ENCODE peak calls at places on chromosomes 6 and 20, in four cellular contexts. Y, H, Q and T are unnamed samples.

GRCh38 chr6:38968702-38969149 is 79.9 kb upstream of the GLP1R start:
- DNase-seq in H (no peak), Y (no peak), Q (no peak), T (no peak)

GRCh38 chr6:88855521-88856152 is 107.8 kb downstream of the RNGTT start:
- DNase-seq in H (peak), Q (no peak), Y (no peak), T (no peak)

GRCh38 chr6:11974089-11974488 is 38.0 kb upstream of the HIVEP1 start:
- DNase-seq in H (peak), Q (no peak), Y (no peak), T (no peak)

GRCh38 chr6:108368431-108369030 is 73.7 kb downstream of the AFG1L start:
- DNase-seq in Q (peak), H (no peak), Y (no peak), T (peak)

GRCh38 chr6:115882771-115883170 is 177.9 kb downstream of the FRK start:
- DNase-seq in Y (no peak), H (no peak), Q (no peak), T (no peak)

GRCh38 chr6:149012040-149012545 is 265.3 kb downstream of the UST start:
- DNase-seq in Y (no peak), Q (no peak), H (peak), T (peak)

GRCh38 chr6:25312034-25312620 is 33.0 kb downstream of the CARMIL1 start:
- DNase-seq in Y (no peak), Q (no peak), H (peak), T (no peak)

GRCh38 chr6:158078320-158078719 is 89.7 kb downstream of the SERAC1 start:
- DNase-seq in H (no peak), Q (no peak), Y (no peak), T (no peak)

GRCh38 chr6:98985391-98985790 is 37.6 kb upstream of the FBXL4 start:
- DNase-seq in H (no peak), Q (no peak), Y (no peak), T (no peak)

GRCh38 chr6:27747637-27748036 is 164.6 kb downstream of the OR2B2 start:
- DNase-seq in H (no peak), Q (no peak), Y (no peak), T (no peak)

GRCh38 chr20:11333634-11334033 is 584.1 kb upstream of the BTBD3 start:
- DNase-seq in H (no peak), Q (no peak), Y (no peak), T (no peak)

GRCh38 chr6:27867941-27868705 is 44.1 kb downstream of the OR2B2 start:
- DNase-seq in Y (peak), Q (no peak), H (peak), T (peak)

GRCh38 chr6:25943887-25944286 is 13.4 kb upstream of the SLC17A2 start:
- DNase-seq in H (no peak), Q (no peak), Y (no peak), T (no peak)

GRCh38 chr6:13183446-13184088 is 144.8 kb downstream of the TBC1D7 start:
- DNase-seq in Q (no peak), H (no peak), Y (no peak), T (no peak)

GRCh38 chr20:7406671-7407070 is 533.6 kb downstream of the HAO1 start:
- DNase-seq in H (no peak), Q (no peak), Y (no peak), T (no peak)

GRCh38 chr6:2733736-2734480 is 16.8 kb downstream of the MYLK4 start:
- DNase-seq in Y (no peak), H (no peak), Q (no peak), T (peak)

GRCh38 chr6:156427345-156427744 is 349.8 kb upstream of the ARID1B start:
- DNase-seq in Q (no peak), H (peak), Y (no peak), T (no peak)

GRCh38 chr6:21325201-21325856 is 268.2 kb upstream of the SOX4 start:
- DNase-seq in Q (no peak), Y (no peak), H (no peak), T (no peak)

GRCh38 chr20:15654208-15654649 is 919.0 kb downstream of the KIF16B start:
- DNase-seq in H (peak), Q (peak), Y (peak), T (peak)

GRCh38 chr6:158460602-158461092 is 99.2 kb upstream of the TMEM181 start:
- DNase-seq in Y (no peak), H (peak), Q (no peak), T (no peak)

GRCh38 chr6:125094563-125094962 is 59.0 kb upstream of the TPD52L1 start:
- DNase-seq in H (peak), Q (no peak), Y (no peak), T (no peak)

GRCh38 chr6:75348882-75349261 is 64.3 kb upstream of the TMEM30A start:
- DNase-seq in Y (no peak), H (no peak), Q (no peak), T (no peak)
- H2BK120ac ChIP-seq in Y (peak), H (no peak), Q (no peak), T (peak)

GRCh38 chr6:77025824-77026223 is 437.5 kb downstream of the HTR1B start:
- DNase-seq in Y (no peak), H (no peak), Q (no peak), T (no peak)

GRCh38 chr6:77034161-77034560 is 429.1 kb downstream of the HTR1B start:
- DNase-seq in Y (no peak), Q (peak), H (peak), T (peak)

GRCh38 chr6:77026341-77026740 is 436.9 kb downstream of the HTR1B start:
- DNase-seq in Y (no peak), H (no peak), Q (no peak), T (no peak)

GRCh38 chr6:77036400-77036799 is 426.9 kb downstream of the HTR1B start:
- DNase-seq in H (peak), Q (no peak), Y (no peak), T (no peak)

GRCh38 chr6:77030929-77031674 is 432.2 kb downstream of the HTR1B start:
- DNase-seq in Y (no peak), H (no peak), Q (no peak), T (no peak)
- H2BK120ac ChIP-seq in Y (no peak), H (no peak), Q (no peak), T (no peak)

DNA sequence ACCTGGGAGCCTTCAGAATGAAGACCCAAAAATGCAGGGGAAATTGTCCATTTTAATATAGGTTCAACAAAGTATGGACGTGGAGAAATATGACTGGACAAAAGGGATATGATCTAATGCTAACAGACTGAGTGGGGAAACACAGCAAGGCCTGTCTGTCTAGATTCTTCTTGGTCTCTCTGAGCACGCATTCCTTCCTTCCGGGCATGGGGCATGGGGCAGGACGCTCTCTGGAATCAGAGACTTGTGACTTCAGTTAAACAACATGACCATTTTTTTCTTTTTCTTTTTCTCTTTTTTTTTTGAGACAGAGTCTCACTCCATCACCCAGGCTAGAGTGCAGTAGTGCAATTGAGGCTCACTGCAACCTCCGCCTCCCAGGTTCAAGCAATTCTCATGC is 31.9 kb downstream of the ZBTB2 start:
- DNase-seq in Y (no peak), H (no peak), Q (no peak), T (no peak)
- H2BK120ac ChIP-seq in Y (no peak), H (no peak), Q (no peak), T (no peak)

GRCh38 chr20:50541606-50542041 is 31.4 kb downstream of the PTPN1 start:
- DNase-seq in Q (no peak), H (no peak), Y (no peak), T (no peak)
- H2BK120ac ChIP-seq in Q (no peak), H (peak), Y (no peak), T (no peak)

GRCh38 chr6:4776493-4776966 is 326 bp downstream of the CDYL start:
- DNase-seq in Y (no peak), H (no peak), Q (peak), T (peak)

GRCh38 chr6:4774715-4775590 is 1.3 kb upstream of the CDYL start:
- DNase-seq in H (no peak), Y (peak), Q (no peak), T (peak)

GRCh38 chr6:4775591-4776492 is at the start of gene CDYL:
- DNase-seq in Y (peak), H (peak), Q (peak), T (peak)

GRCh38 chr6:4772750-4773149 is 3.5 kb upstream of the CDYL start:
- DNase-seq in H (no peak), Q (no peak), Y (no peak), T (peak)

DNA sequence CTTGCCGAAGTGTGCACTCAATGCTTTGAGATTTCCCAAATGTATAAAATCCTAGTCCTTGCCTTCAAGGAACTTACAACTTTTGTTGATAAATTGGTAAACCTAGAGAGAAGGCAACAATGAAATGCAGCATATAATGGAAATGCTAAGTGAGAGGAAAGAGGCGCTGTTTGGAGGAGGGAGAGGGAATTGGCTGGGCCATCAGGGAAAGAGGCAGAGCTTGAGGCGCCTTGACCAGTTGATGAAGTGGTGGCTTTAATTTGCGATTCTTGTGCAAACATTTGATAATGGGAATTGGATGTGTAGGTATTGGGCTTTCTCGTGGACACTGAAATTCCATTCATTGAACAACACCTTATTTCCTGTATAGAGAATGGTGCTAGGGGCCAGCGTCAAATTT is 1.9 kb upstream of the CDYL start:
- DNase-seq in Q (no peak), H (no peak), Y (no peak), T (peak)
- H2BK120ac ChIP-seq in Q (no peak), H (no peak), Y (no peak), T (no peak)

GRCh38 chr6:81638366-81638765 is 114.1 kb downstream of the TENT5A start:
- DNase-seq in Q (no peak), H (no peak), Y (no peak), T (peak)
- H2BK120ac ChIP-seq in Q (no peak), H (no peak), Y (no peak), T (no peak)

GRCh38 chr6:151387581-151387980 is 3.8 kb downstream of the ZBTB2 start:
- DNase-seq in Q (no peak), H (peak), Y (no peak), T (no peak)

GRCh38 chr6:151391021-151391470 is 313 bp downstream of the ZBTB2 start:
- DNase-seq in Q (peak), H (peak), Y (no peak), T (peak)

GRCh38 chr6:151390276-151391020 is 911 bp downstream of the ZBTB2 start:
- DNase-seq in H (peak), Q (peak), Y (peak), T (peak)

GRCh38 chr6:151389640-151390275 is 1.6 kb downstream of the ZBTB2 start:
- DNase-seq in Y (no peak), Q (no peak), H (peak), T (peak)

GRCh38 chr6:151388997-151389639 is 2.2 kb downstream of the ZBTB2 start:
- DNase-seq in Q (no peak), H (no peak), Y (no peak), T (no peak)
- H2BK120ac ChIP-seq in Q (no peak), H (peak), Y (no peak), T (no peak)